ENCODE peak calls at places on chromosomes 16 and 17, in nine cellular contexts. D is ovary; T is stomach; X is sigmoid colon; P is activated CD8-positive, alpha-beta T cell treated with anti-CD3 and anti-CD28 coated beads for 36 hours; F is esophagus muscularis mucosa; H is psoas muscle; K is WERI-Rb-1; Y is neural progenitor cell. R is an unnamed sample.

GRCh38 chr16:23597003-23597756 is 1.1 kb upstream of the NDUFAB1 start:
- DNase-seq in D (no peak), T (no peak), X (peak), P (peak), F (no peak), H (no peak), K (peak), Y (peak), R (no peak)

GRCh38 chr17:77865716-77866115 is 92.8 kb upstream of the TNRC6C start:
- DNase-seq in D (no peak), T (no peak), X (no peak), P (no peak), F (no peak), H (no peak), K (no peak), Y (no peak), R (peak)

GRCh38 chr16:4882633-4883285 is 35.5 kb downstream of the UBN1 start:
- DNase-seq in D (no peak), T (peak), X (no peak), P (no peak), F (no peak), H (peak), K (no peak), Y (no peak), R (no peak)

GRCh38 chr16:87616556-87616955 is 14.2 kb downstream of the JPH3 start:
- DNase-seq in D (no peak), T (no peak), X (no peak), P (no peak), F (no peak), H (no peak), K (no peak), Y (no peak), R (peak)

GRCh38 chr16:87406495-87407088 is 14.5 kb downstream of the MAP1LC3B start:
- DNase-seq in D (no peak), T (no peak), X (peak), P (no peak), F (no peak), H (no peak), K (no peak), Y (no peak), R (peak)

GRCh38 chr17:77287432-77288068 is 146.8 kb downstream of the SEC14L1 start:
- DNase-seq in D (no peak), T (peak), X (peak), P (no peak), F (no peak), H (peak), K (no peak), Y (peak), R (no peak)

GRCh38 chr16:81767987-81768592 is 11.0 kb upstream of the PLCG2 start:
- DNase-seq in D (no peak), T (no peak), X (no peak), P (no peak), F (no peak), H (no peak), K (no peak), Y (no peak), R (no peak)

GRCh38 chr17:9002236-9002609 is 19.1 kb upstream of the NTN1 start:
- DNase-seq in D (no peak), T (no peak), X (no peak), P (no peak), F (no peak), H (no peak), K (no peak), Y (peak), R (no peak)

GRCh38 chr17:3796110-3796821 is 4.7 kb downstream of the ITGAE start:
- DNase-seq in D (no peak), T (peak), X (no peak), P (peak), F (no peak), H (no peak), K (no peak), Y (no peak), R (no peak)

GRCh38 chr17:9839433-9839832 is 13.7 kb downstream of the GLP2R start:
- DNase-seq in D (no peak), T (no peak), X (no peak), P (no peak), F (no peak), H (no peak), K (peak), Y (no peak), R (no peak)

GRCh38 chr17:80145076-80146075 is 1.6 kb downstream of the EIF4A3 start:
- DNase-seq in D (no peak), T (no peak), X (peak), P (no peak), F (no peak), H (no peak), K (no peak), Y (no peak), R (no peak)

GRCh38 chr17:38693700-38694329 is 11.3 kb upstream of the MLLT6 start:
- DNase-seq in D (peak), T (peak), X (peak), P (no peak), F (peak), H (peak), K (no peak), Y (no peak), R (no peak)

GRCh38 chr17:66976379-66976663 is 11.8 kb downstream of the CACNG4 start:
- DNase-seq in D (no peak), T (no peak), X (no peak), P (no peak), F (no peak), H (no peak), K (no peak), Y (no peak), R (no peak)

GRCh38 chr17:41496803-41497484 is 7.2 kb upstream of the KRT36 start:
- DNase-seq in D (no peak), T (peak), X (no peak), P (peak), F (no peak), H (peak), K (peak), Y (peak), R (no peak)

DNA sequence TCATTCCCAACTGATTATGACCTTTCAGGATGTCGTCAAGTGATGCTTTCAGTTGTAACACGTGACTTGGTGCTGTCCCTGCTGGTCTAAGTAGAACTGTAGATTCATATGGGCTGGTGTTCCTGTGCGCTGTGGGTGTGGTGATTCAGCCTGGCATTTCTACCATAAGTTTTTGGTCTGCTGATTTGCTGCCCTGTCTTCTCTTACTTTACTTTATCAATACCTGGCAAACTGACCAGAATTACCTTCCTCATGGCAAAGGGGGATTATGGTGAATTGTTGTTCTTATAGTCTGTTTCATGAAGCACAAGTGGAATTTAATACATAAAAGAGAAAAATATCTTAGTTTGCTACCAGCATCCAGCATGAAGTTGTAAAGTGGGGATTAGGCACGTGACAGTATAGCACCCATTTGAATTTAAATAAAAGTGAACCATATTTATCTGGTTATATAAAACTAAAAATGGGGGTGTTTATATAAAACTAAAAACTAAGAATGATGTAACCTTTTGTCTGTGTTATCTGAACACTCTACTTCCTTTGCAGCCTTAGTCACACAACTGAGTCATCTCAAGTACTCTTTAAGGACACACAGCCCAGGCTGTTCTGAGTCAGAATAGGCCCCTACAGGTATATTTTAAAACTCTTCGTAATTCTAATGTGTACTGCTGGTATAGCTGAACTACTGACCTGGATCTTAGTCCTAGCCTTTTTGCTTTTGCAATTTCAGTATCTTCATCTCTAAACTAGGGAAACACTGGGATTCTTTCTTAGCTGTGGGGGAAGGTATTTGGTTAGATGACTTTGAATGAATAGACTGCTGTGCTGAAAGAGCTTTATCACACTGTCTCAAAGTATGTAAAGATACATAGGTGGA is 28.3 kb downstream of the TTC19 start:
- DNase-seq in D (no peak), T (no peak), X (no peak), P (peak), F (no peak), H (no peak), K (no peak), Y (no peak), R (no peak)
- TF ChIP-seq CTCF in D (no peak), T (no peak), X (no peak), P (peak), F (no peak), H (no peak), K (no peak), Y (no peak), R (peak)

GRCh38 chr16:30094541-30095165 is 1.4 kb downstream of the YPEL3 start:
- DNase-seq in D (peak), T (no peak), X (no peak), P (no peak), F (no peak), H (no peak), K (no peak), Y (peak), R (no peak)

GRCh38 chr16:30091474-30092372 is at the start of gene TBX6:
- DNase-seq in D (peak), T (peak), X (peak), P (peak), F (peak), H (peak), K (peak), Y (peak), R (no peak)

GRCh38 chr16:30090607-30091332 is 954 bp downstream of the TBX6 start:
- DNase-seq in D (peak), T (no peak), X (no peak), P (no peak), F (no peak), H (no peak), K (no peak), Y (no peak), R (no peak)

GRCh38 chr16:30095166-30096078 is 591 bp downstream of the YPEL3 start:
- DNase-seq in D (peak), T (no peak), X (no peak), P (peak), F (no peak), H (no peak), K (no peak), Y (peak), R (no peak)

GRCh38 chr16:30092373-30093010 is 768 bp upstream of the TBX6 start:
- DNase-seq in D (peak), T (peak), X (peak), P (peak), F (peak), H (peak), K (peak), Y (peak), R (no peak)
- TF ChIP-seq CTCF in D (peak), T (peak), X (peak), P (peak), F (peak), H (peak), K (peak), Y (peak), R (peak)

DNA sequence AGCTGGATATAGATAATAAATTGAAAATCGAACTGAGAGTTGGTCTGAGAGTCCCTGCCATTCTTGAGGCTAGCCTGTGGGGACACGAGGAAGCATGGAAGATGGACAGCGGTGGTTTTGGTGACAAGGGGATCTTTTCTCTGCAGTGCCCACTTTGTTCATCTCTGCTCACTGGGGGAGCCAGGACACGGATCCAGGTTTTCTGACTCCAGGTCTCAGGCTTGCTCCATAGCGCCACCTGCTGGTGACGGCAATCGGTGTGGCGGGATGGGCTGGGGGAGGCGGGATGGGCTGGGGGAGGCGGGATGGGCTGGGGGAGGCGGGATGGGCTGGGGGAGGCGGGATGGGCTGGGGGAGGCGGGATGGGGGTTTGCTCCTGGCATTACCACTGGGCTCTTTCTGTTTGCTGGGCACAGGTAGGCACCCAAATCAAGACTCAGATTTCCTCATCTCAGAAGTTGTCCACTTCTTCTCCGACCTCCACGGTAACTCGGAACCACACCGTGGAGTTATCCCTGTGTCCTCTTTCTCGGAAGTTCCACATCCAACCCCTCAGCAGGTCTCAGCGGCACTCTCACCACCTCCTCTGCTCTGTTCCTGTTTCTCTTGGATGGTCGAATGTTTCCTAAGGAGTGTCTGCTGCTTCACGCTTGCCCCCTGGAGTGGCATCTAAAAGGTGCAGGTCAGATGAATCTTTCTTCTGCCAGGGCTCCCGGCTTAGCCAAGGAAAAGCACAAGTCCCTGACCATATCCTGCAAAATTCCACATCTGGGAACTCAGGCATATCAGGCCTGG is 142.4 kb downstream of the CYLD start:
- DNase-seq in D (no peak), T (no peak), X (no peak), P (peak), F (peak), H (no peak), K (peak), Y (peak), R (no peak)
- TF ChIP-seq CTCF in D (no peak), T (no peak), X (no peak), P (peak), F (no peak), H (no peak), K (peak), Y (peak), R (peak)

GRCh38 chr17:50817142-50817751 is 18.1 kb upstream of the WFIKKN2 start:
- DNase-seq in D (peak), T (peak), X (no peak), P (peak), F (no peak), H (peak), K (peak), Y (peak), R (no peak)
- TF ChIP-seq CTCF in D (peak), T (peak), X (peak), P (peak), F (peak), H (peak), K (peak), Y (peak), R (peak)

DNA sequence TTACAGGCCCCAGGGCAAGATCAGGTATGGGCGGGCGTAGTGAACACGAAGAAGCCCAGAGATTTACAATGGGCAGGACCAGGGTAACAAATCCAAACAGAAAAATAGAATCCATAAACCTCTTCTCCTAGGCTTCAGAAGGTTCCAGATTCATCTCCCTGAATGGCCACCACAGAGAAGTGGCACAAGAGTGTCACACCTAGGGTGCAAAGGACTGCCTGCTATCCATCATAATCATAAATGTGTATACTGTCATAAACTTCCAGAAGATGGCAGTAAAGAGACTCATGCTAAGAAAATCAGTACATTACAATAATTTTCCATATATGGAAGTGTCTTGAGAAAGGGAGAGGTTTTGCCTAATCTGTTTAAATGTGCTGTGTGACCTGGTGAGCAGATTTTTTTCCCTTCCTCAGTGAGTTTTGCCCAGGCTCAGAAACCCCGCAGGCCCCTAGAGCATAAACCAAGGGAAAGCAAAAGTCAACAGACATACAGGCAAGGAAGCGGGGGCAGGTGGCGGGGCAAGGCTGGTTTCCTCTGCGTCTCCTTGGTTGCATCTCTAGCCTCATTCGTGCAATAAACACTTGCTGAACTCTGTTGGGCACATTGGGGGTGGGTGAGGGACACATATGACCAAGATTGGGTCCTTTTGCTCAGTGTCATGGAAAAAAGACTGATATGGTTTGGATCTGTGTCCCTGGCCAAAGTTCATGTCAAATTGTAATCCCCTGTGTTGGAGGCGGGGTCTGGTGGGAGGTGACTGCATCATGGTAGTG is 92.0 kb upstream of the CDH5 start:
- DNase-seq in D (no peak), T (no peak), X (peak), P (peak), F (no peak), H (no peak), K (no peak), Y (no peak), R (no peak)
- TF ChIP-seq CTCF in D (no peak), T (no peak), X (no peak), P (peak), F (peak), H (no peak), K (peak), Y (no peak), R (peak)

DNA sequence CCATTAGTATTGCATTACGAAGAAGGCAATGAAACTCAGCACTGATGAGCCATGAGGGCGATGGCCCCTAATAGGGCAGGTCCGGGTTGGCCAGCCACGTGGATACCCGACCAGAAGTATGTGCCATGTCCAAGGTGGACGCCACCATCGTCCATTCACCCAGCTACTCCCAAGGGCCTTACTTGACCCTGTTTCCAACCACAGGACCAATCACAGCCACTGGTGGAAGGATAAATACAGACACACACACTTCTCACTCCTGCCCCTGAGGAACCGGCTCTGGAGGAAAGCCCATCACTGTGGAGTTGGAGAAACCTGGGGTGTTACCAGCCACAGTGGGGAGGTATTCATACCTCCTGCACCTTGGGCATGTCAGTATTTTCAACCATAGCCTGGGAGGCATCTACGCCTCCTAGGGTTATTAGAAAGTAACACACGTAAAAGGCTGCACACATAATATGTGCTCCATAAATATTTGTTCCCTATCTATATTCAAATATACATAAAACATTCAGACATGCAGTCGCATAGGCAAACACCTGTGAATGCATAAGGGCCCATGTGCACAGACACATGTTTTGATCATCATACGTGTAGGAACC is 5.4 kb upstream of the ITGA3 start:
- DNase-seq in D (no peak), T (no peak), X (no peak), P (no peak), F (no peak), H (peak), K (no peak), Y (no peak), R (peak)
- TF ChIP-seq CTCF in D (no peak), T (no peak), X (no peak), P (no peak), F (no peak), H (no peak), K (no peak), Y (no peak), R (peak)

DNA sequence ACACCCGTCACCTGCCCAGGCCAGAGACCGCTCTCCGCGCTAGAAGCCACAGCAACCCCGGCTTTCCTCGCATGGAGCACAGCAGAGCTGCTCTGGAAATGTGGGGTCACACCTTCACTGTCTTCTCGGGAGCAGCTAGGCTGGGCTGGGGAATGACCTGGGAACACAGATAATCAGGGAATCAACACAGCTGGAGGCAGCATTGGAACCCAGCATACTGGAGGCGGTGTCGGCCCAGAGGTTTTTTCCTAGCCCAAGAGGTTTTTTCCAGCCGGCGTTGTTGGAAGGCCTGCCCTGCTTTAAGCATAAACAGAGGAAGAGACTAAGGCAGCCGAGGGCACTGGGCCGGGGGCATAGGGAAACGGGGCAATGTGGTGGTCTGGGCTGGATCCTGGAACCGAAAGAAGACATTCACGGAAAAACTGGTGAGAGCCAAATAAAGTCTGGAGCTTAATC is 808 bp upstream of the PLD6 start:
- DNase-seq in D (no peak), T (no peak), X (no peak), P (no peak), F (no peak), H (no peak), K (no peak), Y (no peak), R (no peak)
- TF ChIP-seq CTCF in D (no peak), T (no peak), X (no peak), P (no peak), F (no peak), H (no peak), K (no peak), Y (no peak), R (no peak)

GRCh38 chr17:33651631-33652030 is 358.5 kb upstream of the ASIC2 start:
- DNase-seq in D (no peak), T (no peak), X (no peak), P (no peak), F (no peak), H (no peak), K (no peak), Y (no peak), R (no peak)
- TF ChIP-seq CTCF in D (no peak), T (no peak), X (no peak), P (no peak), F (no peak), H (no peak), K (peak), Y (peak), R (no peak)

R was measured in chondrocyte.